ENCODE peak calls at places on chromosomes 2 and 18, in ten cellular contexts. Z, D, P, R, E, Q, B, Y, J and H are unnamed samples.

GRCh38 chr2:185757356-185757755 is 18.8 kb downstream of the FSIP2 start:
- DNase-seq in Z (no peak), D (no peak), P (no peak), R (no peak), E (no peak), Q (no peak), B (peak; percentile 4), Y (no peak), J (no peak), H (no peak)

GRCh38 chr18:48022531-48023330 is 92.3 kb upstream of the SMAD2 start:
- DNase-seq in Z (peak; percentile 82), D (no peak), P (no peak), R (peak; percentile 74), E (no peak), Q (peak; percentile 39), B (peak; percentile 71), Y (peak; percentile 58), J (peak; percentile 0), H (peak; percentile 65)

GRCh38 chr2:669323-669722 is 7.9 kb downstream of the TMEM18 start:
- DNase-seq in Z (no peak), D (no peak), P (no peak), R (no peak), E (no peak), Q (no peak), B (peak; percentile 38), Y (no peak), J (no peak), H (no peak)

GRCh38 chr2:235218486-235218907 is 266.7 kb downstream of the SH3BP4 start:
- DNase-seq in Z (no peak), D (no peak), P (no peak), R (peak; percentile 33), E (no peak), Q (no peak), B (no peak), Y (no peak), J (no peak), H (no peak)

GRCh38 chr2:148253716-148254115 is 232.8 kb downstream of the MBD5 start:
- DNase-seq in Z (peak; percentile 39), D (no peak), P (no peak), R (no peak), E (no peak), Q (no peak), B (no peak), Y (no peak), J (no peak), H (no peak)

GRCh38 chr2:169189123-169189522 is 119.8 kb downstream of the DHRS9 start:
- DNase-seq in Z (no peak), D (no peak), P (no peak), R (no peak), E (no peak), Q (no peak), B (no peak), Y (no peak), J (no peak), H (no peak)

GRCh38 chr18:47595816-47596501 is 334.5 kb downstream of the SMAD2 start:
- DNase-seq in Z (peak; percentile 9), D (no peak), P (no peak), R (no peak), E (no peak), Q (no peak), B (no peak), Y (peak; percentile 42), J (no peak), H (no peak)

GRCh38 chr2:241035818-241036396 is 37.5 kb downstream of the SNED1 start:
- DNase-seq in Z (no peak), D (peak; percentile 63), P (peak; percentile 13), R (no peak), E (no peak), Q (no peak), B (no peak), Y (peak; percentile 30), J (no peak), H (no peak)

GRCh38 chr2:113754160-113754559 is 2.3 kb downstream of the SLC35F5 start:
- DNase-seq in Z (no peak), D (no peak), P (no peak), R (no peak), E (no peak), Q (no peak), B (no peak), Y (no peak), J (no peak), H (no peak)

GRCh38 chr2:40606862-40607261 is 155.0 kb upstream of the SLC8A1 start:
- DNase-seq in Z (no peak), D (no peak), P (no peak), R (peak; percentile 58), E (no peak), Q (no peak), B (peak; percentile 28), Y (no peak), J (no peak), H (peak; percentile 1)

GRCh38 chr2:26934985-26935384 is 35.5 kb upstream of the MAPRE3 start:
- DNase-seq in Z (no peak), D (no peak), P (no peak), R (no peak), E (no peak), Q (no peak), B (no peak), Y (no peak), J (no peak), H (no peak)

GRCh38 chr2:100924520-100925451 is 77.3 kb upstream of the RPL31 start:
- DNase-seq in Z (no peak), D (no peak), P (no peak), R (peak; percentile 86), E (peak; percentile 63), Q (no peak), B (peak; percentile 90), Y (no peak), J (no peak), H (peak; percentile 82)

GRCh38 chr2:240532032-240532775 is 25.6 kb downstream of the ANKMY1 start:
- DNase-seq in Z (peak; percentile 37), D (no peak), P (no peak), R (no peak), E (no peak), Q (no peak), B (no peak), Y (no peak), J (no peak), H (no peak)

GRCh38 chr2:120079647-120080046 is 66.8 kb downstream of the EPB41L5 start:
- DNase-seq in Z (no peak), D (no peak), P (no peak), R (no peak), E (no peak), Q (no peak), B (no peak), Y (no peak), J (no peak), H (no peak)

GRCh38 chr2:23292024-23292423 is 93.0 kb upstream of the KLHL29 start:
- DNase-seq in Z (peak; percentile 11), D (no peak), P (no peak), R (no peak), E (no peak), Q (no peak), B (no peak), Y (no peak), J (no peak), H (no peak)

GRCh38 chr2:173358617-173359016 is 3.9 kb downstream of the CDCA7 start:
- DNase-seq in Z (no peak), D (no peak), P (no peak), R (no peak), E (no peak), Q (no peak), B (no peak), Y (no peak), J (no peak), H (no peak)

GRCh38 chr2:239913632-239914417 is 111.3 kb downstream of the NDUFA10 start:
- DNase-seq in Z (no peak), D (no peak), P (no peak), R (no peak), E (no peak), Q (no peak), B (no peak), Y (no peak), J (no peak), H (no peak)

GRCh38 chr18:58144671-58145285 is 100.8 kb downstream of the NEDD4L start:
- DNase-seq in Z (no peak), D (no peak), P (no peak), R (no peak), E (no peak), Q (no peak), B (no peak), Y (no peak), J (no peak), H (no peak)

GRCh38 chr2:185208261-185208660 is 530.3 kb upstream of the FSIP2 start:
- DNase-seq in Z (peak; percentile 17), D (no peak), P (no peak), R (no peak), E (no peak), Q (peak; percentile 58), B (no peak), Y (peak; percentile 2), J (no peak), H (no peak)

GRCh38 chr2:214810670-214811069 is 1.2 kb upstream of the BARD1 start:
- DNase-seq in Z (no peak), D (no peak), P (no peak), R (peak; percentile 7), E (no peak), Q (no peak), B (peak; percentile 24), Y (no peak), J (no peak), H (peak; percentile 27)

GRCh38 chr18:49572935-49573334 is 11.1 kb downstream of the LIPG start:
- DNase-seq in Z (no peak), D (no peak), P (no peak), R (no peak), E (no peak), Q (no peak), B (no peak), Y (no peak), J (no peak), H (no peak)

GRCh38 chr2:128425216-128425615 is 106.5 kb upstream of the HS6ST1 start:
- DNase-seq in Z (no peak), D (no peak), P (no peak), R (no peak), E (no peak), Q (no peak), B (no peak), Y (no peak), J (no peak), H (no peak)

GRCh38 chr2:59184281-59185020 is 943.3 kb upstream of the FANCL start:
- DNase-seq in Z (no peak), D (no peak), P (no peak), R (peak; percentile 8), E (no peak), Q (no peak), B (no peak), Y (no peak), J (no peak), H (no peak)

GRCh38 chr18:60047556-60047955 is 147.8 kb downstream of the PMAIP1 start:
- DNase-seq in Z (no peak), D (no peak), P (no peak), R (no peak), E (no peak), Q (no peak), B (peak; percentile 25), Y (no peak), J (no peak), H (no peak)

GRCh38 chr18:59048378-59048777 is 91.3 kb upstream of the SEC11C start:
- DNase-seq in Z (no peak), D (no peak), P (no peak), R (no peak), E (no peak), Q (peak; percentile 28), B (no peak), Y (no peak), J (no peak), H (no peak)

GRCh38 chr2:207869784-207870778 is 100.4 kb upstream of the FZD5 start:
- DNase-seq in Z (peak; percentile 83), D (no peak), P (no peak), R (peak; percentile 54), E (peak; percentile 52), Q (no peak), B (peak; percentile 64), Y (no peak), J (no peak), H (peak; percentile 44)

GRCh38 chr2:40257812-40258457 is 194.0 kb downstream of the SLC8A1 start:
- DNase-seq in Z (no peak), D (no peak), P (no peak), R (no peak), E (no peak), Q (no peak), B (no peak), Y (no peak), J (no peak), H (no peak)

GRCh38 chr2:167249197-167249596 is 360.9 kb downstream of the XIRP2 start:
- DNase-seq in Z (no peak), D (no peak), P (no peak), R (no peak), E (no peak), Q (no peak), B (peak; percentile 0), Y (no peak), J (no peak), H (no peak)